ENCODE peak calls at places on chromosomes 1 and 21, in four cellular contexts. S is MM.1S, R is SK-N-SH, T is PC-3. D is an unnamed sample.

GRCh38 chr1:229403573-229403972 is 30.3 kb downstream of the ACTA1 start:
- DNase-seq in S (no peak), R (no peak), T (no peak), D (no peak)

GRCh38 chr1:149936076-149936991 is at the start of gene MTMR11:
- DNase-seq in S (no peak), R (no peak), T (peak), D (peak)

GRCh38 chr1:58922302-58923089 is 138.6 kb upstream of the JUN start:
- DNase-seq in S (peak), R (no peak), T (no peak), D (peak)

GRCh38 chr1:169245706-169246105 is 121.9 kb downstream of the NME7 start:
- DNase-seq in S (no peak), R (no peak), T (peak), D (no peak)

GRCh38 chr1:173175514-173176146 is 31.5 kb downstream of the TNFSF4 start:
- DNase-seq in S (no peak), R (no peak), T (peak), D (no peak)

GRCh38 chr1:7705048-7705907 is 65.8 kb upstream of the VAMP3 start:
- DNase-seq in S (no peak), R (peak), T (no peak), D (peak)

GRCh38 chr1:80882552-80882951 is 918.2 kb upstream of the ADGRL2 start:
- DNase-seq in S (no peak), R (no peak), T (peak), D (peak)

GRCh38 chr1:231918239-231919015 is 291.8 kb downstream of the DISC1 start:
- DNase-seq in S (peak), R (no peak), T (peak), D (no peak)

GRCh38 chr21:41952568-41953248 is 1.1 kb downstream of the C2CD2 start:
- DNase-seq in S (no peak), R (no peak), T (peak), D (no peak)

GRCh38 chr1:91891486-91891885 is 5.5 kb upstream of the TGFBR3 start:
- DNase-seq in S (no peak), R (no peak), T (no peak), D (no peak)

GRCh38 chr1:20493839-20494608 is 8.0 kb upstream of the CAMK2N1 start:
- DNase-seq in S (peak), R (peak), T (peak), D (peak)

GRCh38 chr1:41169799-41170180 is 72.3 kb downstream of the SCMH1 start:
- DNase-seq in S (no peak), R (no peak), T (no peak), D (no peak)

GRCh38 chr21:36753556-36753955 is 54.6 kb downstream of the SIM2 start:
- DNase-seq in S (no peak), R (no peak), T (peak), D (no peak)

GRCh38 chr1:187476671-187477070 is 647.9 kb downstream of the PLA2G4A start:
- DNase-seq in S (no peak), R (peak), T (peak), D (no peak)

GRCh38 chr1:39933956-39934941 is 20.7 kb upstream of the MFSD2A start:
- DNase-seq in S (no peak), R (no peak), T (peak), D (peak)

GRCh38 chr1:6170742-6171201 is 9.3 kb downstream of the CHD5 start:
- DNase-seq in S (no peak), R (no peak), T (no peak), D (no peak)
- TF ChIP-seq EZH2phosphoT487 in S (no peak), R (no peak), T (no peak), D (no peak)

GRCh38 chr1:90612033-90612432 is 105.1 kb downstream of the BARHL2 start:
- DNase-seq in S (no peak), R (no peak), T (no peak), D (no peak)

GRCh38 chr1:90614872-90615271 is 102.2 kb downstream of the BARHL2 start:
- DNase-seq in S (no peak), R (peak), T (peak), D (no peak)

GRCh38 chr1:90613371-90613770 is 103.7 kb downstream of the BARHL2 start:
- DNase-seq in S (no peak), R (no peak), T (no peak), D (no peak)

DNA sequence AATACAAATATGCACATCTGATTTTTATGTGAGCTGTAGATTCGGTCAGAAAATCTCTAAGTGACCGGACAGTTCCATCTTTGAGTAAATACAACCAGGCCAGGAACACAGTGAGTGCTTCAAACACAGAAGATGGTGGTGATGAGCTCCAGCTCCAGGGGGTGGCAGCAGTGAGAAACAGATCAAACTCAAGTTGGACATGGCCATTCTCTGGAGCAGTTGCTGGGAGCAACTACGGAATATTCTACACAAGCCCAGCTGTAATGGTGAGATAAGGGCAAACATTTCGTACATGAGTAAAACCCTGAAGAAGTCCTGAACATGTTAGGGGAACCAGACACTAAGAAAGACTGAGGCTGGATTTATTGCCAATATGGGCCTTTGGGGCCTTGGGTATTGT is 100.7 kb downstream of the BARHL2 start:
- DNase-seq in S (no peak), R (peak), T (peak), D (peak)
- TF ChIP-seq EZH2phosphoT487 in S (no peak), R (no peak), T (no peak), D (no peak)

DNA sequence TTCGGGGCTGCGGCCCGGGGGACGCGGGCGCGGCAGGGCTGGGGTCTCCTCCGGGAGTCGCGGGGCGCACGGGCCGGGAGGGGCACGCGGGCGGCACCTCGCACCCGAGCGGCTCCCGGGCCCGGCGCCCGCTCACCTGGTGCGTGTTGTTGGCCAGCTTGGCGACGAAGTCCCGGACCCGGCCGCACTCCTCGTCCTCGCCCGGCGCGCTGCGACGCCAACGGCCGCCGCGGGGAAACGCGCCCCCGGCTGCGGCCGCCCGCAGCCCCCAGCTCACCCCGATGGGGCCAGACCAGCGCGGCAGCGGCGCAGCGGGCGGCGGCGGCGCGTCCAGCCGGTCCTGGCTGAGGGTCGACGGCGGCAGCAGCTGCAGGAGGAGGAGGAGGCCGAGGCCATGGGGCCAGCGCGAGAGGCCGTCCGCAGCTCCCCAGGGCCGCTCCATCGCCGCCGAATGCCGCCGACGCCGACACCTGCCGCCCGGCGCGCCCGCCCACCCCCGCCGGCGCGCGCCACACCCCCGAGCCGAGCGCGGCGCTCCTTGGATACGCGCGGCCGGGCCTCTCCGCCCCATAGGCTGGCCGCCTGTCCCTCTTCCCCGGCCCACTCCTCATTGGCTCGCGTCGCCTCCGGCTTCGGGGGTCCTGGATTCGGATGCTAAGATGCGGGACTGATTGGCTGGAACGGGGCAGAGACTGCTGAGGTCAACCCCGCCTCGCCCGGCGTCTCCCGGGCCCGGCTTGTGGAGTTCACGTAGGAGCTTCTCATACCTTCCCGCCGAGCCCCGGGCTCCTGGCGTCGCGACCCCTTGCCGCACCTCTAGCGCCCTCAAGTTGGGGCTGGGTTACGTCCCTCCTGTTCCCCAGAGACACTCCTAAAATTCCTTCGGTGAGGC is at the start of gene SORT1:
- DNase-seq in S (peak), R (peak), T (peak), D (peak)
- TF ChIP-seq EZH2phosphoT487 in S (no peak), R (no peak), T (no peak), D (no peak)

DNA sequence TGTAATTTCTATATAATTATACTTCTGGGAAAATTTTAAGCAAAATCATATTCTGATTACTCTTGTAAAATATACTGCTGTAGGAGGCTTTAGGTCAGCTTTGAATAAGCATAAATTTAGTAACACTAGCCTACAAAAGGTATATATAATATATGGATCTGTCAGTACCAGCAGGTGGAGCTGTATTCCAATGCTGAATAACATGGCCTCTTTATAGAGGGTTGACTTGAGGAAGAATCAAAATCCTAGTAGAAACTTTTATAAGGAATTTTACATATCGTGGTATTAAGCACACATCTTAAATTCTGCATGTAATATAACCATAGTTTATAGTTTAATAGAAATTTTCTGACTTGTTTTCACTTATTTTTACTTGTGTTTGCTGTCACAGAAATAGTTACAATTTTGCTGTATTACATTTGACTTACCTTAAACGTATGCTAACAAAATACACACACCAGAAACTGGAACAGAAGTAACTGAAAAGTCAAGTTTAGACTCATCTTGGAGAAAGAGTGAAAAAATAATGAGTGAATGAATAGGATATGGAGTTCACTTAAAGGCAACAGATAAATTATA is 79.3 kb downstream of the HMCN1 start:
- DNase-seq in S (peak), R (peak), T (peak), D (peak)
- TF ChIP-seq EZH2phosphoT487 in S (no peak), R (no peak), T (no peak), D (no peak)